ENCODE peak calls at places on chromosomes 5 and 9, in ten cellular contexts. One of them, this sample, is unnamed.
A peak's percentile ranks its signal among the peaks of the same experiment; 100 is the strongest.

GRCh38 chr9:109574061-109574882 is 76.2 kb upstream of the PTPN3 start:
- DNase-seq in GM12864: no peak
- DNase-seq in foreskin fibroblast: peak; percentile 37
- DNase-seq in left ventricle myocardium inferior: no peak
- DNase-seq in thoracic aorta: no peak
- DNase-seq in keratinocyte: no peak
- DNase-seq in tibial nerve: peak; percentile 65
- DNase-seq in AG10803: peak; percentile 62
- DNase-seq in hepatocyte: peak; percentile 82
- DNase-seq in Peyer's patch: no peak
- DNase-seq in this sample: peak; percentile 44

GRCh38 chr5:115584501-115584900 is 17.8 kb downstream of the TICAM2 start:
- DNase-seq in GM12864: no peak
- DNase-seq in foreskin fibroblast: no peak
- DNase-seq in left ventricle myocardium inferior: no peak
- DNase-seq in thoracic aorta: no peak
- DNase-seq in keratinocyte: no peak
- DNase-seq in tibial nerve: no peak
- DNase-seq in AG10803: no peak
- DNase-seq in hepatocyte: no peak
- DNase-seq in Peyer's patch: no peak
- DNase-seq in this sample: no peak

GRCh38 chr9:129491486-129491855 is 129.4 kb downstream of the C9orf50 start:
- DNase-seq in GM12864: no peak
- DNase-seq in foreskin fibroblast: no peak
- DNase-seq in left ventricle myocardium inferior: peak; percentile 74
- DNase-seq in thoracic aorta: no peak
- DNase-seq in keratinocyte: no peak
- DNase-seq in tibial nerve: no peak
- DNase-seq in AG10803: no peak
- DNase-seq in hepatocyte: peak; percentile 61
- DNase-seq in Peyer's patch: peak; percentile 73
- DNase-seq in this sample: no peak

GRCh38 chr5:37839441-37840035 is 303 bp downstream of the GDNF start:
- DNase-seq in GM12864: no peak
- DNase-seq in foreskin fibroblast: peak; percentile 63
- DNase-seq in left ventricle myocardium inferior: peak; percentile 49
- DNase-seq in thoracic aorta: no peak
- DNase-seq in keratinocyte: no peak
- DNase-seq in tibial nerve: no peak
- DNase-seq in AG10803: peak; percentile 62
- DNase-seq in hepatocyte: peak; percentile 79
- DNase-seq in Peyer's patch: no peak
- DNase-seq in this sample: peak; percentile 63

GRCh38 chr5:31007672-31008071 is 185.8 kb upstream of the CDH6 start:
- DNase-seq in GM12864: no peak
- DNase-seq in foreskin fibroblast: no peak
- DNase-seq in left ventricle myocardium inferior: no peak
- DNase-seq in thoracic aorta: no peak
- DNase-seq in keratinocyte: no peak
- DNase-seq in tibial nerve: no peak
- DNase-seq in AG10803: no peak
- DNase-seq in hepatocyte: no peak
- DNase-seq in Peyer's patch: no peak
- DNase-seq in this sample: no peak

GRCh38 chr9:107488400-107489143 is 997 bp downstream of the KLF4 start:
- DNase-seq in GM12864: no peak
- DNase-seq in foreskin fibroblast: peak; percentile 67
- DNase-seq in left ventricle myocardium inferior: peak; percentile 65
- DNase-seq in thoracic aorta: peak; percentile 30
- DNase-seq in keratinocyte: no peak
- DNase-seq in tibial nerve: peak; percentile 76
- DNase-seq in AG10803: peak; percentile 64
- DNase-seq in hepatocyte: peak; percentile 81
- DNase-seq in Peyer's patch: peak; percentile 85
- DNase-seq in this sample: peak; percentile 59

GRCh38 chr9:116372786-116373185 is 219.2 kb downstream of the PAPPA start:
- DNase-seq in GM12864: no peak
- DNase-seq in foreskin fibroblast: no peak
- DNase-seq in left ventricle myocardium inferior: no peak
- DNase-seq in thoracic aorta: no peak
- DNase-seq in keratinocyte: no peak
- DNase-seq in tibial nerve: no peak
- DNase-seq in AG10803: no peak
- DNase-seq in hepatocyte: no peak
- DNase-seq in Peyer's patch: no peak
- DNase-seq in this sample: no peak

GRCh38 chr5:60340965-60341471 is 358.9 kb downstream of the DEPDC1B start:
- DNase-seq in GM12864: no peak
- DNase-seq in foreskin fibroblast: no peak
- DNase-seq in left ventricle myocardium inferior: no peak
- DNase-seq in thoracic aorta: no peak
- DNase-seq in keratinocyte: no peak
- DNase-seq in tibial nerve: no peak
- DNase-seq in AG10803: no peak
- DNase-seq in hepatocyte: no peak
- DNase-seq in Peyer's patch: no peak
- DNase-seq in this sample: no peak

GRCh38 chr9:76810377-76810957 is 46.2 kb downstream of the PCA3 start:
- DNase-seq in GM12864: peak; percentile 22
- DNase-seq in foreskin fibroblast: peak; percentile 53
- DNase-seq in left ventricle myocardium inferior: no peak
- DNase-seq in thoracic aorta: no peak
- DNase-seq in keratinocyte: peak; percentile 23
- DNase-seq in tibial nerve: peak; percentile 59
- DNase-seq in AG10803: peak; percentile 70
- DNase-seq in hepatocyte: peak; percentile 77
- DNase-seq in Peyer's patch: peak; percentile 76
- DNase-seq in this sample: peak; percentile 60

GRCh38 chr9:36451949-36452348 is 51.9 kb upstream of the RNF38 start:
- DNase-seq in GM12864: no peak
- DNase-seq in foreskin fibroblast: no peak
- DNase-seq in left ventricle myocardium inferior: no peak
- DNase-seq in thoracic aorta: no peak
- DNase-seq in keratinocyte: no peak
- DNase-seq in tibial nerve: no peak
- DNase-seq in AG10803: no peak
- DNase-seq in hepatocyte: no peak
- DNase-seq in Peyer's patch: no peak
- DNase-seq in this sample: no peak

GRCh38 chr9:36448017-36448416 is 47.9 kb upstream of the RNF38 start:
- DNase-seq in GM12864: no peak
- DNase-seq in foreskin fibroblast: no peak
- DNase-seq in left ventricle myocardium inferior: no peak
- DNase-seq in thoracic aorta: no peak
- DNase-seq in keratinocyte: no peak
- DNase-seq in tibial nerve: no peak
- DNase-seq in AG10803: no peak
- DNase-seq in hepatocyte: no peak
- DNase-seq in Peyer's patch: no peak
- DNase-seq in this sample: no peak

GRCh38 chr9:36445800-36446361 is 45.8 kb upstream of the RNF38 start:
- DNase-seq in GM12864: no peak
- DNase-seq in foreskin fibroblast: no peak
- DNase-seq in left ventricle myocardium inferior: no peak
- DNase-seq in thoracic aorta: no peak
- DNase-seq in keratinocyte: no peak
- DNase-seq in tibial nerve: no peak
- DNase-seq in AG10803: no peak
- DNase-seq in hepatocyte: no peak
- DNase-seq in Peyer's patch: no peak
- DNase-seq in this sample: no peak

DNA sequence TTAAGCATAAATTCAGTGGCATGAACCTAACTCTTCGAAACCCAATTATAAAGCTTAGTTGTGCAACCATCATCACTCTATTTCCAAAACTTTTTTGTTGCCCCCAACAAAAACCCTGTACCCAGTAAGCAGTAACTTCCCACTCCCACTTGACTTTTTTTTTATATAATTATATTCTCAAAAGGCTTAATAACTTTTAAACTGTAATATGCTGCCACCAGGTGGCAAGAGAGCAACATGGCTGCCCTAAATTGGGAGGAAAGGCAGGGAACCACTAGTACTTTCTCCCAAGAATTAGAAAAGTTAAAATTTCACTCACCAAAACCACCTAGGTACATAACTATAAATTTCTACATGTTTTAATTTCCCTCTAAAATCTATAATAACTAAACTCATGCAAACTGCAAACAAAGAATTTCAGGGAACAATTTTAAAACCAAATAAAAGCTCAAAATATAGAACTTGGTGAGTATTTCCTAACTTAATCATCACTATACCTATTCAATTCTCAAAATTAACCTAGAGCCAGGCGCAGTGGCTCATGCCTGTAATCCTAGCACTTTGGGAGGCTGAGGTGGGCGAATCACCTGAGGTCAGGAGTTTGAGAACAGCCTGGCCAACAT is 50.2 kb upstream of the RNF38 start:
- DNase-seq in GM12864: no peak
- DNase-seq in foreskin fibroblast: peak; percentile 21
- DNase-seq in left ventricle myocardium inferior: no peak
- DNase-seq in thoracic aorta: no peak
- DNase-seq in keratinocyte: no peak
- DNase-seq in tibial nerve: peak; percentile 47
- DNase-seq in AG10803: peak; percentile 57
- DNase-seq in hepatocyte: peak; percentile 65
- DNase-seq in Peyer's patch: peak; percentile 58
- DNase-seq in this sample: peak; percentile 10
- TF ChIP-seq CTCF in GM12864: peak; percentile 47
- TF ChIP-seq CTCF in foreskin fibroblast: peak; percentile 72
- TF ChIP-seq CTCF in left ventricle myocardium inferior: peak; percentile 77
- TF ChIP-seq CTCF in thoracic aorta: peak; percentile 58
- TF ChIP-seq CTCF in keratinocyte: peak; percentile 55
- TF ChIP-seq CTCF in tibial nerve: peak; percentile 72
- TF ChIP-seq CTCF in AG10803: peak; percentile 78
- TF ChIP-seq CTCF in hepatocyte: peak; percentile 79
- TF ChIP-seq CTCF in Peyer's patch: peak; percentile 62
- TF ChIP-seq CTCF in this sample: peak; percentile 62

GRCh38 chr9:8429768-8430167 is 630.2 kb upstream of the DMAC1 start:
- DNase-seq in GM12864: no peak
- DNase-seq in foreskin fibroblast: no peak
- DNase-seq in left ventricle myocardium inferior: no peak
- DNase-seq in thoracic aorta: no peak
- DNase-seq in keratinocyte: no peak
- DNase-seq in tibial nerve: no peak
- DNase-seq in AG10803: no peak
- DNase-seq in hepatocyte: no peak
- DNase-seq in Peyer's patch: no peak
- DNase-seq in this sample: no peak
- TF ChIP-seq CTCF in GM12864: no peak
- TF ChIP-seq CTCF in foreskin fibroblast: no peak
- TF ChIP-seq CTCF in left ventricle myocardium inferior: no peak
- TF ChIP-seq CTCF in thoracic aorta: no peak
- TF ChIP-seq CTCF in keratinocyte: no peak
- TF ChIP-seq CTCF in tibial nerve: no peak
- TF ChIP-seq CTCF in AG10803: no peak
- TF ChIP-seq CTCF in hepatocyte: no peak
- TF ChIP-seq CTCF in Peyer's patch: no peak
- TF ChIP-seq CTCF in this sample: no peak

DNA sequence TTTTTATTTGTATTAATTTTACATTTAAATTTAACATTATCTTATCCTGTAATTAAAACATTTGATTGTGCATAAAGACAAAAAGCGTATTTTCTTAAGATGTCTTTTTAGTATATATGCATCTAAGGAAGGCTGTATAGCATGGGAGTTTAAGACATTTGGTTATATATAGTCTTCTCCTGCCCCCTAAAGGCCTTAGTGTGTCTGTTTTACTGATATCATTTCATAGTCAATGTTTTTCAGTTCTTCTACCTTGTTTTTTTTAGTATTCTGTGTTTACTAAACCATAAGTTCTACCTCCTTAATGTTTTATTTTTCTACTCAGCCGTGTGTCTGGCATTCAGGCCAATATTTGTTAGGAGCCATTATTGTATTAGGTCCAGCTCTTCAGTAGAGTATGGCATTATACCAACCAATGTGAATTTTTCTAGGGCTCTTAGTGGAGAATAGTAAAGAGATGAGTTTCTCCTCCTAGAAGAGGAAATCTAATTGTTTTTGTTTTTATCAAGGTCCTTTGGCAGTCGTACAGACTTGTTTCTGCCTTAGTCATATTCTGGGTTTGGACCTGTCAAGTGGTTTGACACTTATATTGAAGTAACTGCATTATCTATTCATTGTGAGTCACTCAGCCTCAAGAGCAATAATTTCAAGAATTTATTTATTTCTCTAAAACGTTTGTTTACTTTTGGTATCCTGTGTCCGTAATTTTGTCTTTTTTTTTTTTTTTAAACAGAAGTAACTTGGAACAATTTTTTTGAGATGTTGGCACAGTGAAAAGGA is 74.8 kb downstream of the SLF1 start:
- DNase-seq in GM12864: no peak
- DNase-seq in foreskin fibroblast: peak; percentile 86
- DNase-seq in left ventricle myocardium inferior: no peak
- DNase-seq in thoracic aorta: no peak
- DNase-seq in keratinocyte: peak; percentile 70
- DNase-seq in tibial nerve: no peak
- DNase-seq in AG10803: peak; percentile 95
- DNase-seq in hepatocyte: peak; percentile 60
- DNase-seq in Peyer's patch: no peak
- DNase-seq in this sample: no peak
- TF ChIP-seq CTCF in GM12864: peak; percentile 17
- TF ChIP-seq CTCF in foreskin fibroblast: peak; percentile 36
- TF ChIP-seq CTCF in left ventricle myocardium inferior: peak; percentile 56
- TF ChIP-seq CTCF in thoracic aorta: peak; percentile 19
- TF ChIP-seq CTCF in keratinocyte: no peak
- TF ChIP-seq CTCF in tibial nerve: peak; percentile 19
- TF ChIP-seq CTCF in AG10803: peak; percentile 59
- TF ChIP-seq CTCF in hepatocyte: peak; percentile 64
- TF ChIP-seq CTCF in Peyer's patch: peak; percentile 28
- TF ChIP-seq CTCF in this sample: peak; percentile 37

DNA sequence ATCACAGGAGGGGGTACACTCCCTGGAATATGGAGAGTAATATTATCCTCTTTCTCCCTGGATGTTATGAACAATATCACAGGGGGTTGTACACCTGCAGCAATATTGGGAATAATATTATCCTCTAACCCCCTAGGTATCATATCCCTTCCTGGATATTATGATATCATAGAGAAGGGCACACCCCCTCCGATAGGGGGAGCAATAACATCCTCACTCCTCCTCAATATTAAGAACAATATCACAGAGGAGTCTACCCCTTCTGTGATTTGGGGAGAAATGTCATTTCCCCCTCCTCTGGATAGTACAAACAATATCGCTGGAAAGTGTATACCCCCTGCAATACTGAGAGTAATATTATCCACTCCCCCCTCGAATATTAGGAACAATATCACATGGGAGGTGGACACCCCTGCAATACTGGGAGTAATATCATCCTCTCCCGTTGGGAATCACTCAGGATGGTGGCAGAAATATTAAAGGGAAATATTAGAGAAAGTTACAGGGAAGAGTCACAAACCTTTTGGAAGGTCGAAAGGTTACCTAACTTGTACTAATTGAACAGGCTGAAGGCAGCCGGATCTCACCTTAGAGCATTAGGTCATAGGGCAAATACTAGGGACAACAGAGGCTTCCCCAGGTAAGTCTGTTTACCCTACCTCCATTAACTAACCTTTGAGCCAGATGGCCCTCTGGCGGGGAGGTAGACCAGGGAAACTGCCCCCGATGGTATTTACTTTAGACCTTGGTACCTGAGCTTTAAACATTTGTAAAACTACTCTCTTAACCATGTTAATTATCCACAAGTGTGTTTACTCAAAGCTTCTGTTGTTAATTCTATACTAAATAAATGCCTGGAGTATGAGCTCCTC is 57.5 kb upstream of the FREM1 start:
- DNase-seq in GM12864: no peak
- DNase-seq in foreskin fibroblast: no peak
- DNase-seq in left ventricle myocardium inferior: no peak
- DNase-seq in thoracic aorta: no peak
- DNase-seq in keratinocyte: no peak
- DNase-seq in tibial nerve: no peak
- DNase-seq in AG10803: no peak
- DNase-seq in hepatocyte: peak; percentile 23
- DNase-seq in Peyer's patch: no peak
- DNase-seq in this sample: no peak
- TF ChIP-seq CTCF in GM12864: no peak
- TF ChIP-seq CTCF in foreskin fibroblast: no peak
- TF ChIP-seq CTCF in left ventricle myocardium inferior: no peak
- TF ChIP-seq CTCF in thoracic aorta: no peak
- TF ChIP-seq CTCF in keratinocyte: no peak
- TF ChIP-seq CTCF in tibial nerve: no peak
- TF ChIP-seq CTCF in AG10803: no peak
- TF ChIP-seq CTCF in hepatocyte: no peak
- TF ChIP-seq CTCF in Peyer's patch: no peak
- TF ChIP-seq CTCF in this sample: no peak

This sample was measured in nephron progenitor cell.